ENCODE peak calls at places on chromosome 14, in seven cellular contexts. One of them, this sample, is unnamed.

GRCh38 chr14:97266653-97267052 is 469.5 kb downstream of the VRK1 start:
- DNase-seq in CD8-positive, alpha-beta memory T cell: no peak
- DNase-seq in M059J: peak
- DNase-seq in IMR-90: no peak
- DNase-seq in neural crest cell: no peak
- DNase-seq in activated CD8-positive, alpha-beta T cell treated with anti-CD3 and anti-CD28 coated beads for 36 hours: no peak
- DNase-seq in stimulated activated CD4-positive, alpha-beta T cell treated with anti-CD3 and anti-CD28 coated beads, Interleukin-2, amount 100 ng/mL, for 24 hours: no peak
- DNase-seq in this sample: no peak

GRCh38 chr14:39097159-39097558 is 5.9 kb downstream of the SEC23A start:
- DNase-seq in IMR-90: peak
- DNase-seq in activated CD8-positive, alpha-beta T cell treated with anti-CD3 and anti-CD28 coated beads for 36 hours: peak
- DNase-seq in CD8-positive, alpha-beta memory T cell: peak
- DNase-seq in M059J: no peak
- DNase-seq in stimulated activated CD4-positive, alpha-beta T cell treated with anti-CD3 and anti-CD28 coated beads, Interleukin-2, amount 100 ng/mL, for 24 hours: no peak
- DNase-seq in neural crest cell: no peak
- DNase-seq in this sample: no peak

GRCh38 chr14:54331516-54331915 is 65.3 kb upstream of the CDKN3 start:
- DNase-seq in M059J: no peak
- DNase-seq in neural crest cell: no peak
- DNase-seq in activated CD8-positive, alpha-beta T cell treated with anti-CD3 and anti-CD28 coated beads for 36 hours: no peak
- DNase-seq in IMR-90: no peak
- DNase-seq in CD8-positive, alpha-beta memory T cell: no peak
- DNase-seq in stimulated activated CD4-positive, alpha-beta T cell treated with anti-CD3 and anti-CD28 coated beads, Interleukin-2, amount 100 ng/mL, for 24 hours: no peak
- DNase-seq in this sample: no peak

GRCh38 chr14:25406818-25407217 is 356.9 kb upstream of the STXBP6 start:
- DNase-seq in CD8-positive, alpha-beta memory T cell: no peak
- DNase-seq in stimulated activated CD4-positive, alpha-beta T cell treated with anti-CD3 and anti-CD28 coated beads, Interleukin-2, amount 100 ng/mL, for 24 hours: no peak
- DNase-seq in IMR-90: peak
- DNase-seq in activated CD8-positive, alpha-beta T cell treated with anti-CD3 and anti-CD28 coated beads for 36 hours: peak
- DNase-seq in M059J: no peak
- DNase-seq in neural crest cell: peak
- DNase-seq in this sample: peak

GRCh38 chr14:91284791-91285548 is 40.5 kb upstream of the GPR68 start:
- DNase-seq in M059J: peak
- DNase-seq in stimulated activated CD4-positive, alpha-beta T cell treated with anti-CD3 and anti-CD28 coated beads, Interleukin-2, amount 100 ng/mL, for 24 hours: no peak
- DNase-seq in CD8-positive, alpha-beta memory T cell: no peak
- DNase-seq in IMR-90: no peak
- DNase-seq in neural crest cell: no peak
- DNase-seq in activated CD8-positive, alpha-beta T cell treated with anti-CD3 and anti-CD28 coated beads for 36 hours: no peak
- DNase-seq in this sample: no peak

GRCh38 chr14:72599579-72600470 is 294.1 kb downstream of the DPF3 start:
- DNase-seq in CD8-positive, alpha-beta memory T cell: no peak
- DNase-seq in activated CD8-positive, alpha-beta T cell treated with anti-CD3 and anti-CD28 coated beads for 36 hours: no peak
- DNase-seq in neural crest cell: no peak
- DNase-seq in M059J: no peak
- DNase-seq in stimulated activated CD4-positive, alpha-beta T cell treated with anti-CD3 and anti-CD28 coated beads, Interleukin-2, amount 100 ng/mL, for 24 hours: no peak
- DNase-seq in IMR-90: no peak
- DNase-seq in this sample: no peak

GRCh38 chr14:104660597-104660996 is 28.8 kb upstream of the INF2 start:
- DNase-seq in neural crest cell: no peak
- DNase-seq in M059J: no peak
- DNase-seq in CD8-positive, alpha-beta memory T cell: no peak
- DNase-seq in stimulated activated CD4-positive, alpha-beta T cell treated with anti-CD3 and anti-CD28 coated beads, Interleukin-2, amount 100 ng/mL, for 24 hours: no peak
- DNase-seq in activated CD8-positive, alpha-beta T cell treated with anti-CD3 and anti-CD28 coated beads for 36 hours: peak
- DNase-seq in IMR-90: no peak
- DNase-seq in this sample: no peak

GRCh38 chr14:54901380-54902142 is 1.1 kb downstream of the GCH1 start:
- DNase-seq in IMR-90: no peak
- DNase-seq in stimulated activated CD4-positive, alpha-beta T cell treated with anti-CD3 and anti-CD28 coated beads, Interleukin-2, amount 100 ng/mL, for 24 hours: peak
- DNase-seq in CD8-positive, alpha-beta memory T cell: no peak
- DNase-seq in neural crest cell: no peak
- DNase-seq in activated CD8-positive, alpha-beta T cell treated with anti-CD3 and anti-CD28 coated beads for 36 hours: peak
- DNase-seq in M059J: peak
- DNase-seq in this sample: no peak

GRCh38 chr14:32808574-32809098 is 130.0 kb upstream of the NPAS3 start:
- DNase-seq in neural crest cell: no peak
- DNase-seq in CD8-positive, alpha-beta memory T cell: no peak
- DNase-seq in IMR-90: no peak
- DNase-seq in stimulated activated CD4-positive, alpha-beta T cell treated with anti-CD3 and anti-CD28 coated beads, Interleukin-2, amount 100 ng/mL, for 24 hours: no peak
- DNase-seq in activated CD8-positive, alpha-beta T cell treated with anti-CD3 and anti-CD28 coated beads for 36 hours: no peak
- DNase-seq in M059J: peak
- DNase-seq in this sample: no peak

GRCh38 chr14:34012978-34013713 is 62.3 kb upstream of the EGLN3 start:
- DNase-seq in neural crest cell: no peak
- DNase-seq in CD8-positive, alpha-beta memory T cell: no peak
- DNase-seq in stimulated activated CD4-positive, alpha-beta T cell treated with anti-CD3 and anti-CD28 coated beads, Interleukin-2, amount 100 ng/mL, for 24 hours: no peak
- DNase-seq in IMR-90: no peak
- DNase-seq in activated CD8-positive, alpha-beta T cell treated with anti-CD3 and anti-CD28 coated beads for 36 hours: peak
- DNase-seq in M059J: no peak
- DNase-seq in this sample: no peak

GRCh38 chr14:100438678-100439592 is 115.8 kb downstream of the SLC25A47 start:
- DNase-seq in M059J: peak
- DNase-seq in neural crest cell: no peak
- DNase-seq in activated CD8-positive, alpha-beta T cell treated with anti-CD3 and anti-CD28 coated beads for 36 hours: peak
- DNase-seq in CD8-positive, alpha-beta memory T cell: no peak
- DNase-seq in stimulated activated CD4-positive, alpha-beta T cell treated with anti-CD3 and anti-CD28 coated beads, Interleukin-2, amount 100 ng/mL, for 24 hours: peak
- DNase-seq in IMR-90: peak
- DNase-seq in this sample: no peak

GRCh38 chr14:73237219-73237785 is at the start of gene PAPLN:
- DNase-seq in neural crest cell: no peak
- DNase-seq in activated CD8-positive, alpha-beta T cell treated with anti-CD3 and anti-CD28 coated beads for 36 hours: no peak
- DNase-seq in CD8-positive, alpha-beta memory T cell: no peak
- DNase-seq in stimulated activated CD4-positive, alpha-beta T cell treated with anti-CD3 and anti-CD28 coated beads, Interleukin-2, amount 100 ng/mL, for 24 hours: no peak
- DNase-seq in IMR-90: no peak
- DNase-seq in M059J: peak
- DNase-seq in this sample: no peak

GRCh38 chr14:23639048-23639890 is 3.1 kb downstream of the DHRS2 start:
- DNase-seq in IMR-90: no peak
- DNase-seq in CD8-positive, alpha-beta memory T cell: no peak
- DNase-seq in M059J: no peak
- DNase-seq in activated CD8-positive, alpha-beta T cell treated with anti-CD3 and anti-CD28 coated beads for 36 hours: no peak
- DNase-seq in stimulated activated CD4-positive, alpha-beta T cell treated with anti-CD3 and anti-CD28 coated beads, Interleukin-2, amount 100 ng/mL, for 24 hours: no peak
- DNase-seq in neural crest cell: no peak
- DNase-seq in this sample: no peak

GRCh38 chr14:58297412-58297761 is 968 bp upstream of the ARID4A start:
- DNase-seq in neural crest cell: no peak
- DNase-seq in CD8-positive, alpha-beta memory T cell: no peak
- DNase-seq in stimulated activated CD4-positive, alpha-beta T cell treated with anti-CD3 and anti-CD28 coated beads, Interleukin-2, amount 100 ng/mL, for 24 hours: peak
- DNase-seq in activated CD8-positive, alpha-beta T cell treated with anti-CD3 and anti-CD28 coated beads for 36 hours: no peak
- DNase-seq in IMR-90: no peak
- DNase-seq in M059J: no peak
- DNase-seq in this sample: no peak

GRCh38 chr14:56322531-56322930 is 204.3 kb downstream of the PELI2 start:
- DNase-seq in stimulated activated CD4-positive, alpha-beta T cell treated with anti-CD3 and anti-CD28 coated beads, Interleukin-2, amount 100 ng/mL, for 24 hours: no peak
- DNase-seq in CD8-positive, alpha-beta memory T cell: no peak
- DNase-seq in M059J: no peak
- DNase-seq in activated CD8-positive, alpha-beta T cell treated with anti-CD3 and anti-CD28 coated beads for 36 hours: no peak
- DNase-seq in neural crest cell: no peak
- DNase-seq in IMR-90: peak
- DNase-seq in this sample: no peak

GRCh38 chr14:54025661-54026060 is 69.0 kb upstream of the BMP4 start:
- DNase-seq in IMR-90: peak
- DNase-seq in neural crest cell: no peak
- DNase-seq in M059J: peak
- DNase-seq in activated CD8-positive, alpha-beta T cell treated with anti-CD3 and anti-CD28 coated beads for 36 hours: no peak
- DNase-seq in CD8-positive, alpha-beta memory T cell: no peak
- DNase-seq in stimulated activated CD4-positive, alpha-beta T cell treated with anti-CD3 and anti-CD28 coated beads, Interleukin-2, amount 100 ng/mL, for 24 hours: no peak
- DNase-seq in this sample: peak

GRCh38 chr14:29458547-29458946 is 469.1 kb downstream of the PRKD1 start:
- DNase-seq in M059J: no peak
- DNase-seq in stimulated activated CD4-positive, alpha-beta T cell treated with anti-CD3 and anti-CD28 coated beads, Interleukin-2, amount 100 ng/mL, for 24 hours: no peak
- DNase-seq in activated CD8-positive, alpha-beta T cell treated with anti-CD3 and anti-CD28 coated beads for 36 hours: no peak
- DNase-seq in IMR-90: no peak
- DNase-seq in neural crest cell: no peak
- DNase-seq in CD8-positive, alpha-beta memory T cell: no peak
- DNase-seq in this sample: no peak

GRCh38 chr14:61174395-61175386 is 106.4 kb downstream of the TMEM30B start:
- DNase-seq in M059J: peak
- DNase-seq in neural crest cell: no peak
- DNase-seq in CD8-positive, alpha-beta memory T cell: no peak
- DNase-seq in IMR-90: peak
- DNase-seq in stimulated activated CD4-positive, alpha-beta T cell treated with anti-CD3 and anti-CD28 coated beads, Interleukin-2, amount 100 ng/mL, for 24 hours: no peak
- DNase-seq in activated CD8-positive, alpha-beta T cell treated with anti-CD3 and anti-CD28 coated beads for 36 hours: no peak
- DNase-seq in this sample: no peak

GRCh38 chr14:64218344-64219240 is 75.6 kb downstream of the ESR2 start:
- DNase-seq in IMR-90: no peak
- DNase-seq in neural crest cell: no peak
- DNase-seq in M059J: no peak
- DNase-seq in activated CD8-positive, alpha-beta T cell treated with anti-CD3 and anti-CD28 coated beads for 36 hours: no peak
- DNase-seq in CD8-positive, alpha-beta memory T cell: no peak
- DNase-seq in stimulated activated CD4-positive, alpha-beta T cell treated with anti-CD3 and anti-CD28 coated beads, Interleukin-2, amount 100 ng/mL, for 24 hours: no peak
- DNase-seq in this sample: no peak

GRCh38 chr14:104726600-104727451 is 2.8 kb downstream of the ADSS1 start:
- DNase-seq in M059J: no peak
- DNase-seq in neural crest cell: no peak
- DNase-seq in IMR-90: no peak
- DNase-seq in stimulated activated CD4-positive, alpha-beta T cell treated with anti-CD3 and anti-CD28 coated beads, Interleukin-2, amount 100 ng/mL, for 24 hours: no peak
- DNase-seq in CD8-positive, alpha-beta memory T cell: no peak
- DNase-seq in activated CD8-positive, alpha-beta T cell treated with anti-CD3 and anti-CD28 coated beads for 36 hours: no peak
- DNase-seq in this sample: no peak